ENCODE peak calls at places on chromosome 5, in nine cellular contexts. One of them, this sample, is unnamed.

GRCh38 chr5:6733411-6734242 is 20.4 kb downstream of the TENT4A start:
- DNase-seq in ovary: no peak
- DNase-seq in sigmoid colon: peak; percentile 30
- DNase-seq in adrenal gland: no peak
- DNase-seq in A549: no peak
- DNase-seq in K562: no peak
- DNase-seq in IMR-90: peak; percentile 94
- DNase-seq in erythroblast: no peak
- DNase-seq in HepG2: no peak
- DNase-seq in this sample: no peak

GRCh38 chr5:51336878-51337277 is 46.4 kb upstream of the ISL1 start:
- DNase-seq in IMR-90: no peak
- DNase-seq in erythroblast: no peak
- DNase-seq in HepG2: no peak
- DNase-seq in K562: no peak
- DNase-seq in A549: no peak
- DNase-seq in adrenal gland: no peak
- DNase-seq in ovary: no peak
- DNase-seq in sigmoid colon: no peak
- DNase-seq in this sample: no peak

GRCh38 chr5:93586948-93587918 is 4.2 kb downstream of the NR2F1 start:
- DNase-seq in HepG2: no peak
- DNase-seq in ovary: no peak
- DNase-seq in sigmoid colon: peak; percentile 66
- DNase-seq in erythroblast: no peak
- DNase-seq in K562: no peak
- DNase-seq in A549: no peak
- DNase-seq in adrenal gland: no peak
- DNase-seq in IMR-90: peak; percentile 60
- DNase-seq in this sample: no peak

GRCh38 chr5:127871448-127872153 is 168.4 kb downstream of the CCDC192 start:
- DNase-seq in A549: no peak
- DNase-seq in sigmoid colon: no peak
- DNase-seq in ovary: no peak
- DNase-seq in HepG2: no peak
- DNase-seq in K562: no peak
- DNase-seq in adrenal gland: no peak
- DNase-seq in IMR-90: no peak
- DNase-seq in erythroblast: no peak
- DNase-seq in this sample: no peak

GRCh38 chr5:59560553-59560952 is 333.0 kb downstream of the PDE4D start:
- DNase-seq in K562: no peak
- DNase-seq in adrenal gland: no peak
- DNase-seq in IMR-90: no peak
- DNase-seq in sigmoid colon: no peak
- DNase-seq in erythroblast: no peak
- DNase-seq in ovary: no peak
- DNase-seq in A549: no peak
- DNase-seq in HepG2: peak; percentile 59
- DNase-seq in this sample: no peak

GRCh38 chr5:133873454-133873853 is 95.0 kb downstream of the C5orf15 start:
- DNase-seq in A549: no peak
- DNase-seq in HepG2: no peak
- DNase-seq in erythroblast: no peak
- DNase-seq in sigmoid colon: no peak
- DNase-seq in IMR-90: no peak
- DNase-seq in adrenal gland: no peak
- DNase-seq in K562: no peak
- DNase-seq in ovary: no peak
- DNase-seq in this sample: no peak

GRCh38 chr5:76384189-76384588 is 18.9 kb upstream of the IQGAP2 start:
- DNase-seq in adrenal gland: no peak
- DNase-seq in HepG2: peak; percentile 46
- DNase-seq in sigmoid colon: no peak
- DNase-seq in K562: no peak
- DNase-seq in ovary: no peak
- DNase-seq in IMR-90: no peak
- DNase-seq in A549: no peak
- DNase-seq in erythroblast: no peak
- DNase-seq in this sample: no peak

GRCh38 chr5:68544656-68545565 is 329.4 kb downstream of the PIK3R1 start:
- DNase-seq in K562: no peak
- DNase-seq in IMR-90: peak; percentile 45
- DNase-seq in adrenal gland: no peak
- DNase-seq in sigmoid colon: no peak
- DNase-seq in HepG2: no peak
- DNase-seq in erythroblast: no peak
- DNase-seq in ovary: no peak
- DNase-seq in A549: no peak
- DNase-seq in this sample: no peak

GRCh38 chr5:72550595-72550994 is 43.4 kb upstream of the ZNF366 start:
- DNase-seq in K562: no peak
- DNase-seq in IMR-90: no peak
- DNase-seq in sigmoid colon: no peak
- DNase-seq in erythroblast: no peak
- DNase-seq in HepG2: no peak
- DNase-seq in ovary: no peak
- DNase-seq in A549: no peak
- DNase-seq in adrenal gland: no peak
- DNase-seq in this sample: no peak

DNA sequence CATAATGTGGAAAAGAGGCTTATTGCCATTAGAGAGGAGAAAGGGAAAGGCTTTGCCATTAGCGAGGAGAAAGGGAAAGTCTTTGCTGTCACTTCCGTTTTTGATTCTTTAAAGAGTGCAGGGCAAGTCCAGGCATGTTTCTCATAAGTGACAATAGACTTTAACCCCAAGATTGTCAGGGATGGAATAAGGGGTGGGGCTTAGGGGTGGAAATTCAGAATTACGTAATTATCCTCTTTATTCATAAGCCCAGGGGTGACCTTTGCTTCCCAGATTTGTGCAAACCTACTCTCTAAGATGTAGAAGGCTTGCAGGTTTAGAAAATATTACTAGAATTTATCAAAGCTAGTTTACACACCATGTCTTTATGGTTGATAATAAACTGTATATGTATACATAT is 2.3 kb upstream of the PLK2 start:
- DNase-seq in A549: peak; percentile 37
- DNase-seq in IMR-90: no peak
- DNase-seq in HepG2: peak; percentile 82
- DNase-seq in adrenal gland: no peak
- DNase-seq in ovary: no peak
- DNase-seq in erythroblast: peak; percentile 29
- DNase-seq in sigmoid colon: no peak
- DNase-seq in K562: peak; percentile 10
- DNase-seq in this sample: no peak
- TF ChIP-seq POLR2A in A549: no peak
- TF ChIP-seq POLR2A in IMR-90: no peak
- TF ChIP-seq POLR2A in HepG2: peak; percentile 42
- TF ChIP-seq POLR2A in adrenal gland: no peak
- TF ChIP-seq POLR2A in ovary: no peak
- TF ChIP-seq POLR2A in erythroblast: no peak
- TF ChIP-seq POLR2A in sigmoid colon: no peak
- TF ChIP-seq POLR2A in K562: no peak
- TF ChIP-seq POLR2A in this sample: no peak

GRCh38 chr5:1467341-1468246 is 22.4 kb upstream of the SLC6A3 start:
- DNase-seq in A549: no peak
- DNase-seq in K562: no peak
- DNase-seq in adrenal gland: no peak
- DNase-seq in erythroblast: no peak
- DNase-seq in HepG2: no peak
- DNase-seq in IMR-90: no peak
- DNase-seq in ovary: peak; percentile 15
- DNase-seq in sigmoid colon: peak; percentile 54
- DNase-seq in this sample: no peak
- TF ChIP-seq POLR2A in A549: no peak
- TF ChIP-seq POLR2A in K562: no peak
- TF ChIP-seq POLR2A in adrenal gland: no peak
- TF ChIP-seq POLR2A in erythroblast: no peak
- TF ChIP-seq POLR2A in HepG2: no peak
- TF ChIP-seq POLR2A in IMR-90: no peak
- TF ChIP-seq POLR2A in ovary: no peak
- TF ChIP-seq POLR2A in sigmoid colon: no peak
- TF ChIP-seq POLR2A in this sample: no peak

DNA sequence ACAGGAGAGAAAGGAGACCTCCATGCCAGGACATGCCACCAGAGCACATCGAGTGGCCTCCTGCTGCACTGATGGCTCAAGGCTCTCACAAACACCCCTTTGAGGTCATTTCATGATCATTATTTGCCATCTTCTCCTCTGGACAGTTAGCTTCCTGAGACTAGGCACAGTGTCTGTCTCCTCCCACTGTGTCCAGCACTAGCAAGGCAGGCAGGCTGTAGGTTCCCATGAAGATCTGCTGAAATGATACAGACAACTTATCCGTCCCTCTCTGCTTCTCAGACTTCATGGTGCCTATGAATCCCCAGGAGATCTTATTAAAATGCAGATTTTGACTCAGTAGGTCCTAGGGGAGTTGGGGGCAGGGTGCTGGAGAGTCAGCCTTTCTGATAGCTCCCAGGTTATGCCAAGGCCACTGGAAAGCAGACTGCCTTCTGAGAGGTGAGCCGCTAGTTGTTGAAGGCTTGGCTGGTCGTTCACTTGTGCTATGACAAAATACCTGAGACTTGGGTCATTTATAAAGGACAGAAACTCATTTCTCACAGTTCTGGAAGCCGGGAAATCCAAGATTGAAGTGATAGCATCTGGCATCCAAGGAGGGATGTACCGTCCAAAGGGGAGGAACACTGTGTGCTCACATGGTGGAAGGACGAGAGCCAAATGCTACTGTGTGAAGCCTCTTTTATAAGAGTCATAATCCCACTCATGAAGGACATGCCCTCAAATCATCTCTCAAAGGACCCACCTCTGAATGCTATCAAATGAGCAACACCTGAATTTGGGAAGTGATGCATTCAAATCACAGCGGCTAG is 183.4 kb downstream of the SPOCK1 start:
- DNase-seq in erythroblast: no peak
- DNase-seq in sigmoid colon: peak; percentile 71
- DNase-seq in ovary: no peak
- DNase-seq in HepG2: no peak
- DNase-seq in IMR-90: no peak
- DNase-seq in K562: no peak
- DNase-seq in A549: no peak
- DNase-seq in adrenal gland: no peak
- DNase-seq in this sample: no peak
- TF ChIP-seq POLR2A in erythroblast: no peak
- TF ChIP-seq POLR2A in sigmoid colon: no peak
- TF ChIP-seq POLR2A in ovary: no peak
- TF ChIP-seq POLR2A in HepG2: no peak
- TF ChIP-seq POLR2A in IMR-90: no peak
- TF ChIP-seq POLR2A in K562: no peak
- TF ChIP-seq POLR2A in A549: no peak
- TF ChIP-seq POLR2A in adrenal gland: no peak
- TF ChIP-seq POLR2A in this sample: no peak

GRCh38 chr5:138553437-138554095 is 10.5 kb upstream of the ETF1 start:
- DNase-seq in IMR-90: no peak
- DNase-seq in K562: no peak
- DNase-seq in A549: no peak
- DNase-seq in sigmoid colon: no peak
- DNase-seq in erythroblast: no peak
- DNase-seq in ovary: no peak
- DNase-seq in HepG2: no peak
- DNase-seq in adrenal gland: no peak
- DNase-seq in this sample: no peak

GRCh38 chr5:138549414-138549813 is 6.4 kb upstream of the ETF1 start:
- DNase-seq in ovary: no peak
- DNase-seq in erythroblast: no peak
- DNase-seq in IMR-90: no peak
- DNase-seq in adrenal gland: no peak
- DNase-seq in A549: no peak
- DNase-seq in sigmoid colon: no peak
- DNase-seq in K562: no peak
- DNase-seq in HepG2: no peak
- DNase-seq in this sample: no peak

GRCh38 chr5:138554143-138554542 is 11.1 kb upstream of the ETF1 start:
- DNase-seq in ovary: no peak
- DNase-seq in IMR-90: no peak
- DNase-seq in adrenal gland: no peak
- DNase-seq in A549: no peak
- DNase-seq in K562: no peak
- DNase-seq in erythroblast: no peak
- DNase-seq in HepG2: no peak
- DNase-seq in sigmoid colon: no peak
- DNase-seq in this sample: no peak

GRCh38 chr5:138557677-138558076 is 14.6 kb upstream of the ETF1 start:
- DNase-seq in A549: no peak
- DNase-seq in HepG2: no peak
- DNase-seq in K562: no peak
- DNase-seq in ovary: no peak
- DNase-seq in sigmoid colon: no peak
- DNase-seq in adrenal gland: no peak
- DNase-seq in erythroblast: no peak
- DNase-seq in IMR-90: no peak
- DNase-seq in this sample: no peak

GRCh38 chr5:138552700-138553099 is 9.7 kb upstream of the ETF1 start:
- DNase-seq in K562: no peak
- DNase-seq in ovary: no peak
- DNase-seq in IMR-90: no peak
- DNase-seq in sigmoid colon: no peak
- DNase-seq in HepG2: no peak
- DNase-seq in adrenal gland: no peak
- DNase-seq in A549: no peak
- DNase-seq in erythroblast: no peak
- DNase-seq in this sample: no peak
- TF ChIP-seq POLR2A in K562: peak; percentile 8
- TF ChIP-seq POLR2A in ovary: no peak
- TF ChIP-seq POLR2A in IMR-90: no peak
- TF ChIP-seq POLR2A in sigmoid colon: no peak
- TF ChIP-seq POLR2A in HepG2: no peak
- TF ChIP-seq POLR2A in adrenal gland: no peak
- TF ChIP-seq POLR2A in A549: no peak
- TF ChIP-seq POLR2A in erythroblast: no peak
- TF ChIP-seq POLR2A in this sample: no peak

GRCh38 chr5:95823241-95823737 is 763 bp upstream of the GLRX start:
- DNase-seq in HepG2: no peak
- DNase-seq in sigmoid colon: no peak
- DNase-seq in erythroblast: no peak
- DNase-seq in IMR-90: no peak
- DNase-seq in A549: no peak
- DNase-seq in adrenal gland: no peak
- DNase-seq in ovary: no peak
- DNase-seq in K562: no peak
- DNase-seq in this sample: no peak

GRCh38 chr5:95822038-95822407 is 503 bp downstream of the GLRX start:
- DNase-seq in IMR-90: peak; percentile 25
- DNase-seq in ovary: peak; percentile 51
- DNase-seq in erythroblast: peak; percentile 74
- DNase-seq in A549: peak; percentile 57
- DNase-seq in HepG2: no peak
- DNase-seq in K562: peak; percentile 64
- DNase-seq in adrenal gland: peak; percentile 79
- DNase-seq in sigmoid colon: peak; percentile 85
- DNase-seq in this sample: no peak

GRCh38 chr5:95822408-95823240 is at the start of gene GLRX:
- DNase-seq in ovary: peak; percentile 54
- DNase-seq in HepG2: peak; percentile 65
- DNase-seq in K562: no peak
- DNase-seq in A549: peak; percentile 88
- DNase-seq in erythroblast: peak; percentile 77
- DNase-seq in sigmoid colon: peak; percentile 89
- DNase-seq in adrenal gland: peak; percentile 84
- DNase-seq in IMR-90: peak; percentile 89
- DNase-seq in this sample: peak; percentile 56

GRCh38 chr5:95823738-95824609 is 1.4 kb upstream of the GLRX start:
- DNase-seq in A549: peak; percentile 90
- DNase-seq in ovary: peak; percentile 54
- DNase-seq in erythroblast: peak; percentile 56
- DNase-seq in sigmoid colon: peak; percentile 92
- DNase-seq in adrenal gland: peak; percentile 91
- DNase-seq in IMR-90: peak; percentile 97
- DNase-seq in HepG2: peak; percentile 89
- DNase-seq in K562: peak; percentile 45
- DNase-seq in this sample: peak; percentile 61

GRCh38 chr5:95821110-95822021 is 1.2 kb downstream of the GLRX start:
- DNase-seq in A549: no peak
- DNase-seq in sigmoid colon: no peak
- DNase-seq in ovary: no peak
- DNase-seq in adrenal gland: no peak
- DNase-seq in IMR-90: no peak
- DNase-seq in K562: no peak
- DNase-seq in erythroblast: peak; percentile 56
- DNase-seq in HepG2: no peak
- DNase-seq in this sample: no peak
- TF ChIP-seq POLR2A in A549: no peak
- TF ChIP-seq POLR2A in sigmoid colon: no peak
- TF ChIP-seq POLR2A in ovary: no peak
- TF ChIP-seq POLR2A in adrenal gland: no peak
- TF ChIP-seq POLR2A in IMR-90: no peak
- TF ChIP-seq POLR2A in K562: no peak
- TF ChIP-seq POLR2A in erythroblast: no peak
- TF ChIP-seq POLR2A in HepG2: no peak
- TF ChIP-seq POLR2A in this sample: no peak